ENCODE peak calls at places on chromosomes 11 and 22, in five cellular contexts. P is CD4-positive, CD25-positive, alpha-beta regulatory T cell; D is fibroblast of mammary gland; F is kidney epithelial cell; K is AG04449. U is an unnamed sample.

GRCh38 chr11:96317576-96317975 is 25.4 kb downstream of the MAML2 start:
- DNase-seq in P (no peak), D (no peak), F (no peak), K (no peak), U (no peak)

GRCh38 chr11:6321961-6322362 is 1.7 kb upstream of the CAVIN3 start:
- DNase-seq in P (no peak), D (peak), F (no peak), K (no peak), U (no peak)

GRCh38 chr11:102705626-102706025 is at the start of gene MMP27:
- DNase-seq in P (no peak), D (peak), F (no peak), K (no peak), U (no peak)

GRCh38 chr11:94731921-94732601 is 36.1 kb upstream of the AMOTL1 start:
- DNase-seq in P (no peak), D (peak), F (no peak), K (no peak), U (peak)

GRCh38 chr11:100151944-100152343 is 535.1 kb upstream of the ARHGAP42 start:
- DNase-seq in P (no peak), D (peak), F (peak), K (no peak), U (peak)

GRCh38 chr11:96188625-96189006 is 154.4 kb downstream of the MAML2 start:
- DNase-seq in P (no peak), D (peak), F (no peak), K (no peak), U (peak)

GRCh38 chr11:35390737-35391682 is 28.3 kb downstream of the SLC1A2 start:
- DNase-seq in P (no peak), D (peak), F (no peak), K (no peak), U (peak)

GRCh38 chr22:49687786-49688515 is 139.7 kb downstream of the BRD1 start:
- DNase-seq in P (no peak), D (no peak), F (no peak), K (no peak), U (no peak)

GRCh38 chr11:33059331-33060007 is 20.1 kb downstream of the TCP11L1 start:
- DNase-seq in P (no peak), D (no peak), F (no peak), K (no peak), U (no peak)

GRCh38 chr11:111418436-111418787 is 39.3 kb upstream of the POU2AF1 start:
- DNase-seq in P (no peak), D (no peak), F (no peak), K (no peak), U (no peak)

GRCh38 chr22:45291061-45291930 is 6.5 kb downstream of the UPK3A start:
- DNase-seq in P (no peak), D (no peak), F (no peak), K (no peak), U (no peak)

GRCh38 chr11:2779981-2780849 is 80.4 kb upstream of the KCNQ1OT1 start:
- DNase-seq in P (peak), D (no peak), F (no peak), K (no peak), U (no peak)

GRCh38 chr11:79174045-79175008 is 266.5 kb downstream of the TENM4 start:
- DNase-seq in P (no peak), D (peak), F (no peak), K (no peak), U (peak)

GRCh38 chr11:66227700-66228099 is 40.7 kb upstream of the RAB1B start:
- DNase-seq in P (no peak), D (no peak), F (no peak), K (no peak), U (no peak)

GRCh38 chr22:43833286-43834240 is 21.5 kb upstream of the EFCAB6 start:
- DNase-seq in P (no peak), D (no peak), F (no peak), K (no peak), U (no peak)

DNA sequence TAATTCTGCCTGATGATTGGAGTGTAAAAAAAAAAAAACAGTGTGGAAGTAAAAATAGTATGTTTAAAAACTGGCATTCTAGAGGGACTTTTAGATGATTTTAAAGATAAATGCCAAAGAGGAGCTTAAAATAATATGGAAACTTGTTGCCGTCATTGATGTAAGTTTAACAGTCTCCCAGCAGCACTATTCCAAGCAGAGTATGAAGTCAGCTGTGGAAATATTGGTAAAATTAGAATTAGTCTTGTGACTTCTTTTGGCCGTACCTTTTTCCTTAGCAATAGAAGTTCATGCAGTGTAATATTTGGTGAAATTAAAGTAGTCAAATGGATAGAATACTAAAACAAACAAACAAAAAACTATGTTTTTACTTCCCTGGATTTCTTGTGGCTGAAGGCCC is 134.9 kb downstream of the METTL15 start:
- DNase-seq in P (no peak), D (peak), F (no peak), K (no peak), U (no peak)
- H3K4me3 ChIP-seq in P (no peak), D (no peak), F (no peak), K (no peak), U (no peak)

GRCh38 chr22:21641417-21641794 is 696 bp upstream of the SDF2L1 start:
- DNase-seq in P (no peak), D (peak), F (no peak), K (no peak), U (no peak)

GRCh38 chr22:21640810-21641209 is 1.3 kb upstream of the SDF2L1 start:
- DNase-seq in P (no peak), D (no peak), F (no peak), K (no peak), U (no peak)

GRCh38 chr22:21642584-21643448 is 714 bp downstream of the SDF2L1 start:
- DNase-seq in P (peak), D (peak), F (no peak), K (no peak), U (no peak)

GRCh38 chr22:21641795-21642583 is at the start of gene SDF2L1:
- DNase-seq in P (peak), D (peak), F (peak), K (peak), U (peak)

GRCh38 chr22:21643533-21644357 is 1.6 kb downstream of the SDF2L1 start:
- DNase-seq in P (no peak), D (no peak), F (no peak), K (no peak), U (no peak)
- H3K4me3 ChIP-seq in P (no peak), D (peak), F (peak), K (peak), U (peak)

GRCh38 chr11:1546077-1546535 is 26.0 kb downstream of the DUSP8 start:
- DNase-seq in P (no peak), D (no peak), F (no peak), K (no peak), U (no peak)
- H3K4me3 ChIP-seq in P (no peak), D (no peak), F (no peak), K (no peak), U (no peak)

GRCh38 chr11:44067266-44067665 is 1.2 kb downstream of the ACCS start:
- DNase-seq in P (no peak), D (no peak), F (no peak), K (no peak), U (no peak)
- H3K4me3 ChIP-seq in P (peak), D (peak), F (no peak), K (no peak), U (no peak)

GRCh38 chr11:708511-708910 is 2.5 kb downstream of the EPS8L2 start:
- DNase-seq in P (no peak), D (no peak), F (no peak), K (no peak), U (no peak)
- H3K4me3 ChIP-seq in P (no peak), D (no peak), F (no peak), K (no peak), U (no peak)

GRCh38 chr11:72592698-72593097 is 81.5 kb downstream of the PDE2A start:
- DNase-seq in P (no peak), D (no peak), F (no peak), K (no peak), U (no peak)
- H3K4me3 ChIP-seq in P (no peak), D (no peak), F (no peak), K (no peak), U (no peak)

GRCh38 chr11:130168105-130168504 is 8.5 kb downstream of the ST14 start:
- DNase-seq in P (no peak), D (peak), F (no peak), K (no peak), U (no peak)

GRCh38 chr11:130175898-130176297 is 16.3 kb downstream of the ST14 start:
- DNase-seq in P (no peak), D (no peak), F (no peak), K (no peak), U (no peak)

GRCh38 chr11:130174642-130175041 is 15.1 kb downstream of the ST14 start:
- DNase-seq in P (no peak), D (no peak), F (no peak), K (no peak), U (no peak)

GRCh38 chr11:130170345-130170744 is 10.8 kb downstream of the ST14 start:
- DNase-seq in P (no peak), D (no peak), F (no peak), K (no peak), U (no peak)

GRCh38 chr11:130171534-130171933 is 12.0 kb downstream of the ST14 start:
- DNase-seq in P (no peak), D (no peak), F (no peak), K (no peak), U (no peak)
- H3K4me3 ChIP-seq in P (no peak), D (no peak), F (no peak), K (no peak), U (no peak)

GRCh38 chr11:62395885-62396778 is 22.7 kb upstream of the SCGB1A1 start:
- DNase-seq in P (no peak), D (no peak), F (no peak), K (no peak), U (no peak)

GRCh38 chr11:62392506-62392905 is 26.3 kb upstream of the SCGB1A1 start:
- DNase-seq in P (no peak), D (no peak), F (no peak), K (no peak), U (no peak)

GRCh38 chr11:62393735-62394134 is 25.1 kb upstream of the SCGB1A1 start:
- DNase-seq in P (no peak), D (no peak), F (no peak), K (no peak), U (no peak)

GRCh38 chr11:62392944-62393628 is 25.7 kb upstream of the SCGB1A1 start:
- DNase-seq in P (no peak), D (no peak), F (no peak), K (no peak), U (no peak)

GRCh38 chr11:62394825-62395538 is 23.9 kb upstream of the SCGB1A1 start:
- DNase-seq in P (peak), D (peak), F (peak), K (peak), U (peak)
- H3K4me3 ChIP-seq in P (no peak), D (peak), F (no peak), K (peak), U (peak)

GRCh38 chr11:19209617-19210016 is 7.8 kb upstream of the CSRP3 start:
- DNase-seq in P (no peak), D (no peak), F (no peak), K (no peak), U (no peak)
- H3K4me3 ChIP-seq in P (no peak), D (no peak), F (no peak), K (no peak), U (no peak)

DNA sequence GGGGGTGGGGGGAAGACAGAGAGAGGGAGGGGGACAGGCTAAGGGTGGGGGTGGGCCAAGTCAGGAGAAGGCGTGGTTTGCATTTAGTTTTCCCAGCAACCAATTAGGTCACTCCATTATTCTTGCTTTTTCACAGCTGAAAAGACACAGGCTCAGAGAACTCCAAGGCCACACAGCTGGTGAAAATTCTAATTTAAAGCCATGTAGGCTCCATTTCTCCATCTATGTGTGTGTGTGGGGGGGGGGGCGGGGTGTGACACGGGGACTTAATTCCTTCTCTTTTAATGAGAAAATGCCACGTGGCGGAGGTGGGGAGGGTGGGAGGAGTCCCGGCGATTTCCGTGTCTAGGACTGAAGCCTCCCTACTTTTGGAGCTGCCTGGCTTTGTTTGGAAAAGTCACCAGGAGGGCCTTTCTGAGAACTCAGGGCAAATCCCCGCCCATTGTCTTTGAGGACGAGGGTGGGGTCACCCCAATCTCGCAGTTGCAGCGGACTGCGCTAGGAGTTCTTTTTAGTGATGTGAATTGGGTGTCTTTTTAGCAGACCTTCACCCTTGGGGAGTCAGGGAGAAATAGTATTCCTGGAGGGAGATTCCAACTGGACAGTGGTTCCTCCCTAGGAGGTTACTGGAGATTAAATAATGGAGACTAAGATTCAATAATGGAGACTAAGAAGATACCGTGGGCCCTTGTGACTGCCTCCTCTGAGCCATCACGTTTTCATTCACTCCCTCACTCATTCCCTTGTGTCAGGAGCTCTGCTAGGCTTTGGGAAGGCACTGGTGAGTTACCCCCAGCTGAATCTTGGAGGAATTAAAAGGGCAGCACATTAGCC is 36.4 kb upstream of the PTPRJ start:
- DNase-seq in P (no peak), D (no peak), F (no peak), K (no peak), U (no peak)
- H3K4me3 ChIP-seq in P (no peak), D (no peak), F (no peak), K (no peak), U (no peak)

U was measured in skeletal muscle cell.